ENCODE peak calls at places on chromosomes 16 and 17, in four cellular contexts. Q, A, G and M are unnamed samples.

GRCh38 chr16:82585675-82586074 is 41.1 kb upstream of the CDH13 start:
- DNase-seq in Q (no peak), A (no peak), G (no peak), M (no peak)

GRCh38 chr17:48598727-48599126 is 5.1 kb upstream of the HOXB5 start:
- DNase-seq in Q (no peak), A (no peak), G (no peak), M (no peak)

GRCh38 chr16:3579776-3580175 is 2.6 kb upstream of the NLRC3 start:
- DNase-seq in Q (no peak), A (no peak), G (no peak), M (no peak)

GRCh38 chr17:27420211-27420950 is 35.9 kb upstream of the KSR1 start:
- DNase-seq in Q (no peak), A (no peak), G (no peak), M (no peak)

GRCh38 chr17:48878920-48879898 is 13.4 kb upstream of the ATP5MC1 start:
- DNase-seq in Q (peak), A (peak), G (peak), M (peak)

GRCh38 chr17:18093616-18094408 is 6.1 kb downstream of the DRG2 start:
- DNase-seq in Q (peak), A (no peak), G (peak), M (peak)

GRCh38 chr16:75044800-75045361 is 46.1 kb downstream of the ZNRF1 start:
- DNase-seq in Q (no peak), A (no peak), G (no peak), M (no peak)

GRCh38 chr16:68049448-68049847 is 26.4 kb downstream of the DUS2 start:
- DNase-seq in Q (no peak), A (no peak), G (no peak), M (no peak)

GRCh38 chr16:88976359-88977027 is 514 bp downstream of the CBFA2T3 start:
- DNase-seq in Q (no peak), A (no peak), G (no peak), M (no peak)

GRCh38 chr17:42180922-42181850 is at the start of gene KCNH4:
- DNase-seq in Q (peak), A (peak), G (peak), M (peak)

GRCh38 chr17:55421179-55421934 is at the start of gene MMD:
- DNase-seq in Q (peak), A (no peak), G (no peak), M (no peak)

GRCh38 chr17:47717261-47717697 is 15.8 kb upstream of the TBX21 start:
- DNase-seq in Q (peak), A (no peak), G (no peak), M (no peak)

GRCh38 chr16:57357330-57358151 is 1.0 kb upstream of the CCL22 start:
- DNase-seq in Q (no peak), A (peak), G (peak), M (no peak)
- TF ChIP-seq TARDBP in Q (no peak), A (no peak), G (no peak), M (no peak)

DNA sequence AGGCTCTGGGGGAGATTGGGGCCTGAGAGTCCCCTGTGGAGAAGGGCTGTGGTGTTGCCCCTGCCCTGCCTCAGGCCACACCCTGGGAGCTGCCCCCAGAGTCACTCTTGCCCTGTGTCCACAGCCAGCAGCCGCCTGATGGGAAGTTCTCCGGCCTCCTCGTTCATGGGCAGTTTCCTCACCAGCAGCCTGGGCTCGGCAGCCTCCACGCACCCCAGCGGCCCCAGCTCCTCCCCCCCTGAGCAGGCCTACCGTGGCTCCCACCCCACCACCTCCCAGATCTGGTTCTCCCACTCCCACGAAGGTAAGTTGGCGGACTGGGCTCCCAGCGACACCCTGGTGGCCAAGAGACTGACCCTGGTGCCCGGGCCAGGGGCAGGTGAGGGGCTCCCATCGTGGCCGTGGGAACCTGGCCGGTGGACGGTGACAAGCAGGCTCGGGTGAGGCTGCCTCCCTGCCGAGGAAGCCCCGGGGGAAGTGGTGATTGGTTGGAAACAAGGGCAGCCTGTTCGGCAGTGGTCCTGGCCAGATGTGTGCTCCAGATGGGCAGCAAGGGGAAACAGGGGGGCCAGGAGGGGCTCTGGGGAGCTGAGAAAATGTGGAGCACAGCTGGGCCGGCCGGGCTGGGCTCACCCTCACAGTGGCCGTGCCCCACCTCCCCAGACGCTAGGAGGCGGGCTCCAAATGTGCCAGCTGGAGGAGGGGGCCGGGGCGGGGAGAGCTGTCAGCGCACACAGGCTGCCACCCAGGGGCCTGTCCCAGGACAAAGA is 31.6 kb downstream of the BAHCC1 start:
- DNase-seq in Q (no peak), A (no peak), G (no peak), M (no peak)
- TF ChIP-seq FOXM1 in Q (no peak), A (no peak), G (no peak), M (no peak)

GRCh38 chr17:76000016-76000754 is 470 bp upstream of the CDK3 start:
- DNase-seq in Q (peak), A (no peak), G (peak), M (peak)
- TF ChIP-seq TARDBP in Q (no peak), A (no peak), G (no peak), M (no peak)

DNA sequence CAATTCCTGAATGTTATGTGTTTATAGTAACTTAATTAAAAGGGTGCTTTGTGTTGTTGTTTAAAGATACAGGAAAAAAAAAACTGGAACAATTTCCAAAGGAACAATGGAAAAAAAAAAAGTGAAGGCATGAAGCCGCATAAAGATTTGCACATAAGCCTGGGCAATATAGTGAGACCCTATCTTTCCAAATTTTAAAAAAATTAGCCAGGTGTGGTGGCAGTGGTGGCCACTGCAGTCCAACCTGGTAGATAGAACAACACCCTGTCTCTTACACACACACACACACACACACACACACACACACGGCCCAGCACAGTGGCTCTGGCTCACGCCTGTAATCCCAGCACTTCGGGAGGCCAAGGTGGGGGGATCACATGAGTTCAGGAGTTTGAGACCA is 21.9 kb downstream of the GJC1 start:
- DNase-seq in Q (no peak), A (no peak), G (no peak), M (no peak)
- TF ChIP-seq FOXM1 in Q (no peak), A (no peak), G (no peak), M (no peak)

GRCh38 chr17:66634193-66634592 is 200.7 kb upstream of the CACNG5 start:
- DNase-seq in Q (no peak), A (no peak), G (no peak), M (no peak)
- TF ChIP-seq TARDBP in Q (no peak), A (no peak), G (no peak), M (no peak)

GRCh38 chr17:37465058-37465616 is 24.6 kb upstream of the DUSP14 start:
- DNase-seq in Q (no peak), A (no peak), G (no peak), M (no peak)
- TF ChIP-seq FOXM1 in Q (no peak), A (no peak), G (no peak), M (no peak)

DNA sequence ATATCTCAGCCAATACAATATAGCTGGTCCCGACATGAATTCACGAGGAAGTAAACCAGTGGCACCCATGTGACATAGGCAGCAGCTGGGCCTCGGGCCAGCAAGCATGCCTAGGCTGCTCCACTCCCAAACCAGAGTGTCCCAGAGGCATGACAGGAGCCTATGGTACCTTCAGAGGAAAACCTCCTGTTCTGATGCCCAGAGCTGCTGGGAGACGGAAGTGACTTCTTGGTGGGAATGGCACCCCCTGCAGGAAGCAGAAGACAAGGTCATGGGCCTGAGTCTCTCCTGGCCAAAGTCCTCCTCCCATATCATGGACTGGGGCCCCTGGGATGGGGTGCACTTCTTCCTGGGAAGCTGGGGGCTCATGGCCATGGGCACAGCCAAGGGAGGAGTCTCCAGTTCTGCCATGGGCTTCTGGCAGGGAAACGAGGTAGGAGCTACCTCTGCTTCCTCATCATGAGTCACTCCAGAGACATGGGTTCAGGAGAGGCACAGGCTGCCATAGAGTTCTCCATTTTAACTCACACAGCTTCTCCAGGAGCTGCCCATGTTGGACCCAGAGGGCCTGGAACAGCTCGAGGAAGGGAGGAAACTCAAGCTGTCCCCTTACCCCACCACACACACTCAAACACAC is 13.4 kb downstream of the FBF1 start:
- DNase-seq in Q (peak), A (no peak), G (peak), M (peak)
- TF ChIP-seq TARDBP in Q (no peak), A (no peak), G (no peak), M (no peak)

DNA sequence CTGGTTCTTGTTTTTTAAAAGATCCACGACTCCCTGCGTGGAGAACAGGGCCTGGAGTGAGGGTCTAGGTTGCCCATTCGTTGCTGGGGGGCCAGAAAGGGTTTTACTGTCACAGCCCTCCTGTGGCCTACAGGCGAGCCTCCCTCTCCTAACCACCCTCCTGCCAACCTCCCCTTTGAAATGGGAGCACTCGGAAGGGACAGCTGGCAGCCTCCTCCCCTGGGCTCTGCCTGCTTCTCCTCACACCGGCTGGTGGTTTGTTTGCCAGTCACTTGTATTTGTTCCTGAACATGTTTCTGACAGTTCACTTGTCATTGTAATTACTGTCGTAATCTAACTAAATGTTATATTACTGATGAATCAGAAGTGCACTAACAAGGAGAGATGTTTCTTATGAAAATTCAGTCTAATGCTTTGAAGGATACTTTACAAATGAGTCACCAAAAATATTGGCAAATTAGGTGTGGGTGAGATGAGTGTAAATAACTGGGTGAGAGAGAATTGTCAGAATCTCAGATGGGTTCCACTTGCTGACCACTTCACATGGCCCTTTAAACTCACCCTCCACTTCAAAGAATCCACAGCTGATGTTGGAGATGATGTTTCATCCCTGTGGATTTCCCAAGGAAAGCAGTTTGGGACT is 2.7 kb upstream of the SPPL2C start:
- DNase-seq in Q (no peak), A (no peak), G (no peak), M (no peak)
- TF ChIP-seq FOXM1 in Q (no peak), A (no peak), G (no peak), M (no peak)